ENCODE peak calls at places on chromosomes 4 and X, in nine cellular contexts. One of them, this sample, is unnamed.

GRCh38 chr4:110472583-110473329 is 3.2 kb upstream of the ENPEP start:
- DNase-seq in tibial nerve: no peak
- DNase-seq in breast epithelium: no peak
- DNase-seq in astrocyte: no peak
- DNase-seq in heart left ventricle: no peak
- DNase-seq in HCT116: no peak
- DNase-seq in lower lobe of right lung: no peak
- DNase-seq in IMR-90: no peak
- DNase-seq in ovary: no peak
- DNase-seq in this sample: no peak

GRCh38 chrX:132101799-132102198 is 26.0 kb downstream of the FRMD7 start:
- DNase-seq in tibial nerve: no peak
- DNase-seq in breast epithelium: no peak
- DNase-seq in astrocyte: no peak
- DNase-seq in heart left ventricle: no peak
- DNase-seq in HCT116: no peak
- DNase-seq in lower lobe of right lung: no peak
- DNase-seq in IMR-90: no peak
- DNase-seq in ovary: no peak
- DNase-seq in this sample: no peak

GRCh38 chr4:15936495-15936894 is 2.0 kb downstream of the FGFBP1 start:
- DNase-seq in tibial nerve: no peak
- DNase-seq in breast epithelium: no peak
- DNase-seq in astrocyte: no peak
- DNase-seq in heart left ventricle: no peak
- DNase-seq in HCT116: no peak
- DNase-seq in lower lobe of right lung: peak; percentile 48
- DNase-seq in IMR-90: no peak
- DNase-seq in ovary: no peak
- DNase-seq in this sample: no peak

GRCh38 chr4:124762956-124763355 is 50.4 kb upstream of the ANKRD50 start:
- DNase-seq in tibial nerve: no peak
- DNase-seq in breast epithelium: no peak
- DNase-seq in astrocyte: no peak
- DNase-seq in heart left ventricle: no peak
- DNase-seq in HCT116: no peak
- DNase-seq in lower lobe of right lung: no peak
- DNase-seq in IMR-90: no peak
- DNase-seq in ovary: no peak
- DNase-seq in this sample: no peak

GRCh38 chr4:145507636-145508035 is 26.0 kb downstream of the SMAD1 start:
- DNase-seq in tibial nerve: no peak
- DNase-seq in breast epithelium: no peak
- DNase-seq in astrocyte: peak; percentile 60
- DNase-seq in heart left ventricle: no peak
- DNase-seq in HCT116: no peak
- DNase-seq in lower lobe of right lung: no peak
- DNase-seq in IMR-90: peak; percentile 56
- DNase-seq in ovary: no peak
- DNase-seq in this sample: no peak

GRCh38 chrX:41664307-41665299 is 24.2 kb upstream of the GPR34 start:
- DNase-seq in tibial nerve: no peak
- DNase-seq in breast epithelium: no peak
- DNase-seq in astrocyte: no peak
- DNase-seq in heart left ventricle: no peak
- DNase-seq in HCT116: no peak
- DNase-seq in lower lobe of right lung: no peak
- DNase-seq in IMR-90: peak; percentile 19
- DNase-seq in ovary: no peak
- DNase-seq in this sample: no peak

GRCh38 chr4:8077181-8078108 is 81.2 kb downstream of the ABLIM2 start:
- DNase-seq in tibial nerve: no peak
- DNase-seq in breast epithelium: no peak
- DNase-seq in astrocyte: no peak
- DNase-seq in heart left ventricle: no peak
- DNase-seq in HCT116: no peak
- DNase-seq in lower lobe of right lung: no peak
- DNase-seq in IMR-90: no peak
- DNase-seq in ovary: no peak
- DNase-seq in this sample: no peak

GRCh38 chr4:2923141-2923551 is 40.1 kb downstream of the NOP14 start:
- DNase-seq in tibial nerve: no peak
- DNase-seq in breast epithelium: peak; percentile 28
- DNase-seq in astrocyte: peak; percentile 51
- DNase-seq in heart left ventricle: no peak
- DNase-seq in HCT116: no peak
- DNase-seq in lower lobe of right lung: no peak
- DNase-seq in IMR-90: peak; percentile 55
- DNase-seq in ovary: no peak
- DNase-seq in this sample: no peak

GRCh38 chrX:118495958-118496762 is 545 bp downstream of the DOCK11 start:
- DNase-seq in tibial nerve: no peak
- DNase-seq in breast epithelium: peak; percentile 48
- DNase-seq in astrocyte: no peak
- DNase-seq in heart left ventricle: peak; percentile 33
- DNase-seq in HCT116: no peak
- DNase-seq in lower lobe of right lung: peak; percentile 81
- DNase-seq in IMR-90: no peak
- DNase-seq in ovary: peak; percentile 35
- DNase-seq in this sample: peak; percentile 49

GRCh38 chr4:11669156-11669555 is 240.5 kb upstream of the HS3ST1 start:
- DNase-seq in tibial nerve: no peak
- DNase-seq in breast epithelium: no peak
- DNase-seq in astrocyte: peak; percentile 7
- DNase-seq in heart left ventricle: no peak
- DNase-seq in HCT116: no peak
- DNase-seq in lower lobe of right lung: no peak
- DNase-seq in IMR-90: peak; percentile 39
- DNase-seq in ovary: no peak
- DNase-seq in this sample: no peak

GRCh38 chrX:4322916-4323315 is 609.5 kb upstream of the PRKX start:
- DNase-seq in tibial nerve: no peak
- DNase-seq in breast epithelium: no peak
- DNase-seq in astrocyte: no peak
- DNase-seq in heart left ventricle: no peak
- DNase-seq in HCT116: no peak
- DNase-seq in lower lobe of right lung: no peak
- DNase-seq in IMR-90: no peak
- DNase-seq in ovary: no peak
- DNase-seq in this sample: no peak

GRCh38 chrX:111095974-111096870 is at the start of gene PAK3:
- DNase-seq in tibial nerve: no peak
- DNase-seq in breast epithelium: no peak
- DNase-seq in astrocyte: peak; percentile 90
- DNase-seq in heart left ventricle: peak; percentile 23
- DNase-seq in HCT116: no peak
- DNase-seq in lower lobe of right lung: peak; percentile 37
- DNase-seq in IMR-90: peak; percentile 64
- DNase-seq in ovary: peak; percentile 78
- DNase-seq in this sample: no peak

GRCh38 chrX:3141031-3141430 is 99.8 kb downstream of the ARSF start:
- DNase-seq in tibial nerve: no peak
- DNase-seq in breast epithelium: no peak
- DNase-seq in astrocyte: peak; percentile 73
- DNase-seq in heart left ventricle: no peak
- DNase-seq in HCT116: no peak
- DNase-seq in lower lobe of right lung: no peak
- DNase-seq in IMR-90: peak; percentile 39
- DNase-seq in ovary: no peak
- DNase-seq in this sample: no peak

GRCh38 chr4:110518889-110519490 is 43.0 kb downstream of the ENPEP start:
- DNase-seq in tibial nerve: no peak
- DNase-seq in breast epithelium: no peak
- DNase-seq in astrocyte: no peak
- DNase-seq in heart left ventricle: no peak
- DNase-seq in HCT116: no peak
- DNase-seq in lower lobe of right lung: no peak
- DNase-seq in IMR-90: peak; percentile 22
- DNase-seq in ovary: no peak
- DNase-seq in this sample: no peak

GRCh38 chrX:41180194-41180902 is 95.1 kb downstream of the USP9X start:
- DNase-seq in tibial nerve: no peak
- DNase-seq in breast epithelium: no peak
- DNase-seq in astrocyte: peak; percentile 42
- DNase-seq in heart left ventricle: no peak
- DNase-seq in HCT116: peak; percentile 26
- DNase-seq in lower lobe of right lung: no peak
- DNase-seq in IMR-90: peak; percentile 77
- DNase-seq in ovary: peak; percentile 58
- DNase-seq in this sample: no peak

GRCh38 chrX:100652266-100652665 is 8.3 kb downstream of the SRPX2 start:
- DNase-seq in tibial nerve: no peak
- DNase-seq in breast epithelium: no peak
- DNase-seq in astrocyte: no peak
- DNase-seq in heart left ventricle: no peak
- DNase-seq in HCT116: no peak
- DNase-seq in lower lobe of right lung: no peak
- DNase-seq in IMR-90: no peak
- DNase-seq in ovary: no peak
- DNase-seq in this sample: no peak

GRCh38 chr4:73053076-73053475 is 16.4 kb downstream of the COX18 start:
- DNase-seq in tibial nerve: no peak
- DNase-seq in breast epithelium: no peak
- DNase-seq in astrocyte: peak; percentile 13
- DNase-seq in heart left ventricle: no peak
- DNase-seq in HCT116: no peak
- DNase-seq in lower lobe of right lung: no peak
- DNase-seq in IMR-90: peak; percentile 28
- DNase-seq in ovary: no peak
- DNase-seq in this sample: no peak

GRCh38 chrX:13742397-13743176 is 8.0 kb downstream of the OFD1 start:
- DNase-seq in tibial nerve: no peak
- DNase-seq in breast epithelium: no peak
- DNase-seq in astrocyte: no peak
- DNase-seq in heart left ventricle: no peak
- DNase-seq in HCT116: no peak
- DNase-seq in lower lobe of right lung: no peak
- DNase-seq in IMR-90: no peak
- DNase-seq in ovary: no peak
- DNase-seq in this sample: no peak

GRCh38 chrX:45747905-45748304 is 547.2 kb upstream of the DIPK2B start:
- DNase-seq in tibial nerve: no peak
- DNase-seq in breast epithelium: no peak
- DNase-seq in astrocyte: peak; percentile 58
- DNase-seq in heart left ventricle: no peak
- DNase-seq in HCT116: no peak
- DNase-seq in lower lobe of right lung: no peak
- DNase-seq in IMR-90: no peak
- DNase-seq in ovary: no peak
- DNase-seq in this sample: no peak

GRCh38 chrX:45750639-45751038 is 550.0 kb upstream of the DIPK2B start:
- DNase-seq in tibial nerve: no peak
- DNase-seq in breast epithelium: no peak
- DNase-seq in astrocyte: peak; percentile 50
- DNase-seq in heart left ventricle: peak; percentile 20
- DNase-seq in HCT116: no peak
- DNase-seq in lower lobe of right lung: no peak
- DNase-seq in IMR-90: no peak
- DNase-seq in ovary: no peak
- DNase-seq in this sample: peak; percentile 41

GRCh38 chrX:45751156-45751555 is 550.5 kb upstream of the DIPK2B start:
- DNase-seq in tibial nerve: no peak
- DNase-seq in breast epithelium: no peak
- DNase-seq in astrocyte: no peak
- DNase-seq in heart left ventricle: no peak
- DNase-seq in HCT116: no peak
- DNase-seq in lower lobe of right lung: no peak
- DNase-seq in IMR-90: no peak
- DNase-seq in ovary: no peak
- DNase-seq in this sample: no peak

GRCh38 chrX:45748443-45748842 is 547.8 kb upstream of the DIPK2B start:
- DNase-seq in tibial nerve: no peak
- DNase-seq in breast epithelium: no peak
- DNase-seq in astrocyte: peak; percentile 46
- DNase-seq in heart left ventricle: no peak
- DNase-seq in HCT116: no peak
- DNase-seq in lower lobe of right lung: no peak
- DNase-seq in IMR-90: no peak
- DNase-seq in ovary: no peak
- DNase-seq in this sample: no peak

GRCh38 chrX:45749375-45749774 is 548.7 kb upstream of the DIPK2B start:
- DNase-seq in tibial nerve: no peak
- DNase-seq in breast epithelium: no peak
- DNase-seq in astrocyte: no peak
- DNase-seq in heart left ventricle: no peak
- DNase-seq in HCT116: no peak
- DNase-seq in lower lobe of right lung: no peak
- DNase-seq in IMR-90: no peak
- DNase-seq in ovary: peak; percentile 24
- DNase-seq in this sample: no peak
- TF ChIP-seq CTCF in tibial nerve: no peak
- TF ChIP-seq CTCF in breast epithelium: no peak
- TF ChIP-seq CTCF in astrocyte: peak; percentile 24
- TF ChIP-seq CTCF in heart left ventricle: peak; percentile 42
- TF ChIP-seq CTCF in HCT116: peak; percentile 14
- TF ChIP-seq CTCF in lower lobe of right lung: no peak
- TF ChIP-seq CTCF in IMR-90: peak; percentile 44
- TF ChIP-seq CTCF in ovary: no peak
- TF ChIP-seq CTCF in this sample: peak; percentile 40

GRCh38 chrX:153336128-153336894 is 2.4 kb downstream of the ZNF275 start:
- DNase-seq in tibial nerve: no peak
- DNase-seq in breast epithelium: no peak
- DNase-seq in astrocyte: no peak
- DNase-seq in heart left ventricle: no peak
- DNase-seq in HCT116: no peak
- DNase-seq in lower lobe of right lung: no peak
- DNase-seq in IMR-90: no peak
- DNase-seq in ovary: peak; percentile 13
- DNase-seq in this sample: no peak
- H3K27me3 ChIP-seq in tibial nerve: no peaks in the 10 kb centered on the region
- H3K27me3 ChIP-seq in breast epithelium: peaks cover 9% of the 10 kb centered on the region
- H3K27me3 ChIP-seq in astrocyte: no peaks in the 10 kb centered on the region
- H3K27me3 ChIP-seq in heart left ventricle: peaks cover 2% of the 10 kb centered on the region
- H3K27me3 ChIP-seq in HCT116: no peaks in the 10 kb centered on the region
- H3K27me3 ChIP-seq in lower lobe of right lung: no peaks in the 10 kb centered on the region
- H3K27me3 ChIP-seq in IMR-90: no peaks in the 10 kb centered on the region
- H3K27me3 ChIP-seq in ovary: no peaks in the 10 kb centered on the region
- H3K27me3 ChIP-seq in this sample: no peaks in the 10 kb centered on the region

DNA sequence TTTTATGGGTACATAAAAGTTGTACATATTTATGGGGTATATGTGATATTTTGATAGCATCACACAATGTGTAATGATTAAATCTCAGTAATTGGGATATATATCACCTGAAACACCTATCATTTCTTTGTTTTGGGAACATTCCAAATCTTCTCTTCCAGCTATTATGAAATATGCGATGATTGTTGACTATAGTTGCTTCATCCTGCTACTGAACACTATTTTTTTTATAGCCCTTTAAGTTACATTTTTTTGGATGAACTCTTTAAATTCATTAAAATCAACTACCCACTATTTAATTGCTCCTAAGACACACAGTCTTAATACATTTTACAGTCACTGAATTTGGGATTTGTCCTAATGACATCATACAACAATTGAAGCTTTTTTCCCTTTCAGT is 212.9 kb downstream of the BMPR1B start:
- DNase-seq in tibial nerve: no peak
- DNase-seq in breast epithelium: no peak
- DNase-seq in astrocyte: no peak
- DNase-seq in heart left ventricle: no peak
- DNase-seq in HCT116: no peak
- DNase-seq in lower lobe of right lung: no peak
- DNase-seq in IMR-90: no peak
- DNase-seq in ovary: no peak
- DNase-seq in this sample: no peak
- H3K4me1 ChIP-seq in tibial nerve: no peaks in the 10 kb centered on the region
- H3K4me1 ChIP-seq in breast epithelium: no peaks in the 10 kb centered on the region
- H3K4me1 ChIP-seq in astrocyte: peaks cover 3% of the 10 kb centered on the region
- H3K4me1 ChIP-seq in heart left ventricle: no peaks in the 10 kb centered on the region
- H3K4me1 ChIP-seq in HCT116: no peaks in the 10 kb centered on the region
- H3K4me1 ChIP-seq in lower lobe of right lung: no peaks in the 10 kb centered on the region
- H3K4me1 ChIP-seq in IMR-90: peaks cover 1% of the 10 kb centered on the region
- H3K4me1 ChIP-seq in ovary: no peaks in the 10 kb centered on the region
- H3K4me1 ChIP-seq in this sample: no peaks in the 10 kb centered on the region

GRCh38 chr4:140152015-140152703 is 1.8 kb downstream of the MAML3 start:
- DNase-seq in tibial nerve: peak; percentile 27
- DNase-seq in breast epithelium: peak; percentile 77
- DNase-seq in astrocyte: no peak
- DNase-seq in heart left ventricle: peak; percentile 76
- DNase-seq in HCT116: peak; percentile 46
- DNase-seq in lower lobe of right lung: peak; percentile 85
- DNase-seq in IMR-90: no peak
- DNase-seq in ovary: peak; percentile 84
- DNase-seq in this sample: peak; percentile 68
- TF ChIP-seq CTCF in tibial nerve: no peak
- TF ChIP-seq CTCF in breast epithelium: peak; percentile 17
- TF ChIP-seq CTCF in astrocyte: no peak
- TF ChIP-seq CTCF in heart left ventricle: peak; percentile 44
- TF ChIP-seq CTCF in HCT116: peak; percentile 19
- TF ChIP-seq CTCF in lower lobe of right lung: peak; percentile 27
- TF ChIP-seq CTCF in IMR-90: peak; percentile 23
- TF ChIP-seq CTCF in ovary: peak; percentile 31
- TF ChIP-seq CTCF in this sample: peak; percentile 52